ENCODE peak calls at places on chromosomes 4 and X, in six cellular contexts. Z is astrocyte of the cerebellum, X is AG10803, V is GM12865, Q is neural progenitor cell, G is lower leg skin. J is an unnamed sample.

GRCh38 chrX:136586386-136586785 is 54.4 kb downstream of the VGLL1 start:
- DNase-seq in Z (peak; percentile 33), X (peak; percentile 0), V (no peak), Q (no peak), G (no peak), J (no peak)

GRCh38 chr4:111556141-111556781 is 589.0 kb upstream of the FAM241A start:
- DNase-seq in Z (no peak), X (peak; percentile 35), V (no peak), Q (no peak), G (no peak), J (no peak)

GRCh38 chrX:45903781-45904201 is 641.4 kb downstream of the ZNF674 start:
- DNase-seq in Z (no peak), X (no peak), V (no peak), Q (peak; percentile 33), G (no peak), J (no peak)

GRCh38 chrX:104136241-104137019 is 20.4 kb downstream of the SLC25A53 start:
- DNase-seq in Z (peak; percentile 90), X (peak; percentile 87), V (peak; percentile 82), Q (peak; percentile 89), G (peak; percentile 55), J (peak; percentile 57)

GRCh38 chr4:46506876-46507275 is 116.9 kb upstream of the GABRA2 start:
- DNase-seq in Z (no peak), X (no peak), V (no peak), Q (no peak), G (no peak), J (no peak)

GRCh38 chr4:186657766-186658165 is 65.9 kb downstream of the FAT1 start:
- DNase-seq in Z (peak; percentile 38), X (no peak), V (no peak), Q (peak; percentile 42), G (no peak), J (peak; percentile 49)

GRCh38 chr4:172708184-172708583 is 460.4 kb upstream of the GALNT7 start:
- DNase-seq in Z (no peak), X (no peak), V (no peak), Q (no peak), G (no peak), J (no peak)

GRCh38 chr4:8608714-8609391 is 16.3 kb downstream of the CPZ start:
- DNase-seq in Z (no peak), X (no peak), V (peak; percentile 18), Q (no peak), G (no peak), J (no peak)

GRCh38 chr4:55397024-55397520 is 1.3 kb downstream of the TMEM165 start:
- DNase-seq in Z (no peak), X (no peak), V (peak; percentile 12), Q (no peak), G (no peak), J (no peak)

GRCh38 chr4:168577624-168578023 is 80.8 kb downstream of the PALLD start:
- DNase-seq in Z (no peak), X (no peak), V (no peak), Q (no peak), G (no peak), J (no peak)

GRCh38 chrX:49610718-49611310 is 12.0 kb downstream of the GAGE1 start:
- DNase-seq in Z (no peak), X (no peak), V (no peak), Q (no peak), G (no peak), J (no peak)

GRCh38 chr4:177235026-177235425 is 74.6 kb upstream of the NEIL3 start:
- DNase-seq in Z (no peak), X (peak; percentile 75), V (no peak), Q (no peak), G (no peak), J (no peak)

GRCh38 chr4:2298548-2298991 is 36.7 kb upstream of the MXD4 start:
- DNase-seq in Z (no peak), X (peak; percentile 64), V (no peak), Q (no peak), G (no peak), J (peak; percentile 60)

GRCh38 chrX:1387141-1387776 is 4.7 kb downstream of the SLC25A6 start:
- DNase-seq in Z (no peak), X (no peak), V (no peak), Q (no peak), G (peak; percentile 10), J (peak; percentile 49)

GRCh38 chr4:7805533-7806079 is 134.1 kb downstream of the AFAP1 start:
- DNase-seq in Z (peak; percentile 94), X (peak; percentile 98), V (no peak), Q (peak; percentile 61), G (no peak), J (no peak)

GRCh38 chrX:2692221-2693122 is 1.4 kb downstream of the CD99 start:
- DNase-seq in Z (no peak), X (peak; percentile 62), V (no peak), Q (peak; percentile 39), G (no peak), J (peak; percentile 63)

GRCh38 chr4:104113850-104114249 is 380.8 kb downstream of the CXXC4 start:
- DNase-seq in Z (no peak), X (no peak), V (no peak), Q (no peak), G (no peak), J (no peak)

GRCh38 chrX:7362111-7362510 is 214.2 kb upstream of the PUDP start:
- DNase-seq in Z (no peak), X (no peak), V (no peak), Q (no peak), G (no peak), J (no peak)

GRCh38 chr4:125168531-125168930 is 146.2 kb upstream of the FAT4 start:
- DNase-seq in Z (no peak), X (peak; percentile 9), V (no peak), Q (no peak), G (no peak), J (no peak)

GRCh38 chr4:107380836-107381438 is 339.1 kb downstream of the PAPSS1 start:
- DNase-seq in Z (no peak), X (peak; percentile 35), V (no peak), Q (no peak), G (no peak), J (no peak)

GRCh38 chr4:124534133-124534532 is 178.4 kb downstream of the ANKRD50 start:
- DNase-seq in Z (no peak), X (no peak), V (no peak), Q (no peak), G (no peak), J (no peak)

GRCh38 chr4:168647976-168648375 is 151.1 kb downstream of the PALLD start:
- DNase-seq in Z (no peak), X (no peak), V (no peak), Q (no peak), G (no peak), J (no peak)

GRCh38 chr4:53622739-53623151 is 31.5 kb upstream of the LNX1 start:
- DNase-seq in Z (no peak), X (peak; percentile 79), V (no peak), Q (no peak), G (no peak), J (no peak)

GRCh38 chr4:84498203-84499026 is 677 bp downstream of the NKX6-1 start:
- DNase-seq in Z (no peak), X (peak; percentile 29), V (no peak), Q (peak; percentile 70), G (no peak), J (peak; percentile 55)

GRCh38 chr4:185307136-185307950 is 88.4 kb downstream of the LRP2BP start:
- DNase-seq in Z (no peak), X (no peak), V (peak; percentile 97), Q (peak; percentile 20), G (no peak), J (peak; percentile 42)

GRCh38 chr4:40845136-40845910 is 95.6 kb downstream of the NSUN7 start:
- DNase-seq in Z (no peak), X (peak; percentile 68), V (no peak), Q (no peak), G (no peak), J (no peak)

GRCh38 chr4:40848251-40848650 is 98.5 kb downstream of the NSUN7 start:
- DNase-seq in Z (no peak), X (no peak), V (no peak), Q (peak; percentile 52), G (no peak), J (peak; percentile 36)

GRCh38 chr4:40848981-40849380 is 99.2 kb downstream of the NSUN7 start:
- DNase-seq in Z (peak; percentile 57), X (peak; percentile 18), V (no peak), Q (no peak), G (no peak), J (no peak)

GRCh38 chr4:40844261-40844660 is 94.5 kb downstream of the NSUN7 start:
- DNase-seq in Z (no peak), X (no peak), V (no peak), Q (no peak), G (no peak), J (no peak)

DNA sequence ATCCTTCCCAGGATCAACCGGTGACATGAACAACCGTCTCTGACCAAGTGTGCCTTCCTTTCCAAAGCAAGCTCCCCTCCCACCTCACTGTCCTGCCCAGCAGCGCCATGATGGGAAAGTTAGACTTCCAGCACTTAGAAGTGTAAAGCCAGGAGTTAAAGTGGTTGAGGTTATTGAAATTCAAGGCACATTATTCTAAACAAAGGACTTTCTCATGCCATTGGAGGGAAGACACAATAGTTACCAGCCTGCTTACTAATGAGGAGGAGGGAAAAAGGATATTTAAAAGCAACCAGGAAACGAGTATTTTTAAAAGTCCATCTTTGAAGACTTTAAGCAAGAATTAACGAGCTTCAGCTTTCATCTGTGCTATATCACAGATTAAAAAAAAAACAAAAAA is 96.8 kb downstream of the NSUN7 start:
- DNase-seq in Z (no peak), X (no peak), V (no peak), Q (no peak), G (no peak), J (no peak)
- H3K4me3 ChIP-seq in Z (no peak overlapping the region), X (no peak overlapping the region), V (no peak overlapping the region), Q (no peak overlapping the region), G (no peak overlapping the region), J (no peak overlapping the region)

GRCh38 chr4:18248611-18249010 is 227.1 kb upstream of the LCORL start:
- DNase-seq in Z (no peak), X (no peak), V (peak; percentile 33), Q (no peak), G (no peak), J (no peak)
- H3K4me3 ChIP-seq in Z (no peak overlapping the region), X (no peak overlapping the region), V (no peak overlapping the region), Q (no peak overlapping the region), G (no peak overlapping the region), J (no peak overlapping the region)

DNA sequence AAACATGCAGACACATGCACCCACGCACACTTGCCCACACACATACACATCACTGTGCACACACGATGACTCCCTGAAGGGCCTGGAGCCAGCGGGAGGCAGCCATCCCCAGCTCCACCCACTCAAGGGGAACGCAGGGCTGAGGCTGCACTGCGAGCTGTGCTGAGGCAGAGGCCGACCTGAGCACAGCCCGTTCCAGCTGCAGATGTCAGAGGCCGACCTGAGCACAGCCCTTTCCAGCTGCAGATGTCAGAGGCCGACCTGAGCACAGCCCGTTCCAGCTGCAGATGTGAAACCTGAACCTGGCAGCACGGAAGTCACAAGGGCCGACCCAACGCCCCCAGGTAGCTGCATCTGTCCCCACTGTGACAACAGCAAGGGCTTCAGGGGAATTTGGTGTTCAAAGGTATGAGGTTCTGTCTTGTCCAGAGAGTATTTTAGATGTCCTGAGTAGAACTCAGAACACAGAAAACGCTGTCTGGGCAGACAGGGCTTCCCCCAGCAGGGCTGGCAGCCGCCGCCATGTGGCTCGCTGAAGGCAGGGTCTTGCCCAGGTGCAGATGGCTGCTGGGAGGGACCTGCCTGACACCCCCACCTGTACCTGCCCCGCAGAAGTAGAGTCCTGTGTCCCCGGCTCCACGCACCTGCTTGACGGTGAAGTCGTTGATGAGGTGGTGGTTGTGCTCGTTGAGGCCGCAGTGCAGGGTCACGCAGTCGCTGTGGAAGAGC is 33.4 kb downstream of the CTBP1 start:
- DNase-seq in Z (no peak), X (no peak), V (peak; percentile 93), Q (no peak), G (no peak), J (no peak)
- H3K4me3 ChIP-seq in Z (no peak overlapping the region), X (no peak overlapping the region), V (no peak overlapping the region), Q (no peak overlapping the region), G (no peak overlapping the region), J (no peak overlapping the region)

GRCh38 chrX:41064028-41064427 is 21.2 kb upstream of the USP9X start:
- DNase-seq in Z (no peak), X (peak; percentile 40), V (no peak), Q (no peak), G (no peak), J (no peak)
- H3K4me3 ChIP-seq in Z (no peak overlapping the region), X (no peak overlapping the region), V (no peak overlapping the region), Q (no peak overlapping the region), G (no peak overlapping the region), J (no peak overlapping the region)

J was measured in H7.